ENCODE peak calls at places on chromosomes 13 and 19, in seven cellular contexts. Q is adipocyte; C is body of pancreas; D is K562; P is ovary; L is CD8-positive, alpha-beta T cell; M is choroid plexus epithelial cell. E is an unnamed sample.

GRCh38 chr13:25882732-25883357 is 169.0 kb downstream of the SHISA2 start:
- DNase-seq in P (no peak), D (no peak), M (peak; percentile 78), C (no peak), Q (peak; percentile 10), L (no peak), E (peak; percentile 39)

GRCh38 chr19:44345969-44346368 is 10.5 kb downstream of the ZNF112 start:
- DNase-seq in M (no peak), Q (no peak), L (no peak), P (no peak), D (no peak), C (no peak), E (no peak)

GRCh38 chr19:51651216-51651846 is 4.7 kb upstream of the SIGLEC14 start:
- DNase-seq in M (no peak), D (no peak), C (peak; percentile 49), P (no peak), Q (no peak), L (no peak), E (no peak)

GRCh38 chr19:42057856-42058255 is 12.2 kb downstream of the GRIK5 start:
- DNase-seq in M (no peak), C (no peak), D (no peak), Q (no peak), P (no peak), L (no peak), E (no peak)

GRCh38 chr13:24659239-24659638 is 21.0 kb upstream of the ATP12A start:
- DNase-seq in P (no peak), C (no peak), L (no peak), M (no peak), Q (no peak), D (no peak), E (no peak)

GRCh38 chr13:41742917-41743552 is 217.9 kb downstream of the VWA8 start:
- DNase-seq in D (no peak), Q (no peak), M (no peak), C (no peak), L (no peak), P (no peak), E (no peak)

GRCh38 chr13:99974939-99975561 is 3.5 kb upstream of the ZIC5 start:
- DNase-seq in D (no peak), P (no peak), M (no peak), Q (no peak), L (no peak), C (no peak), E (peak; percentile 76)

GRCh38 chr13:107600986-107601385 is 614.4 kb downstream of the LIG4 start:
- DNase-seq in P (no peak), Q (no peak), M (peak; percentile 7), D (no peak), C (no peak), L (no peak), E (no peak)

GRCh38 chr13:95099541-95099940 is 201.7 kb downstream of the ABCC4 start:
- DNase-seq in M (peak; percentile 65), P (no peak), C (no peak), D (no peak), Q (no peak), L (no peak), E (no peak)

GRCh38 chr13:99307648-99308339 is 595 bp upstream of the GPR183 start:
- DNase-seq in D (no peak), P (no peak), M (peak; percentile 75), L (no peak), Q (peak; percentile 72), C (peak; percentile 59), E (no peak)

GRCh38 chr19:47507924-47508553 is 6.8 kb downstream of the NAPA start:
- DNase-seq in P (no peak), C (no peak), D (no peak), L (no peak), M (peak; percentile 34), Q (no peak), E (peak; percentile 74)

GRCh38 chr13:43787998-43788397 is 1.2 kb upstream of the ENOX1 start:
- DNase-seq in C (peak; percentile 23), M (peak; percentile 78), D (no peak), L (no peak), P (peak; percentile 22), Q (no peak), E (peak; percentile 55)

GRCh38 chr19:58554494-58555368 is at the start of gene CHMP2A:
- DNase-seq in M (peak; percentile 98), Q (peak; percentile 99), L (peak; percentile 95), C (peak; percentile 98), D (peak; percentile 89), P (peak; percentile 99), E (peak; percentile 99)

GRCh38 chr13:42076309-42076713 is 27.9 kb downstream of the DGKH start:
- DNase-seq in D (no peak), M (peak; percentile 14), Q (no peak), L (no peak), C (no peak), P (no peak), E (no peak)

GRCh38 chr13:40401911-40402776 is 264.3 kb downstream of the FOXO1 start:
- DNase-seq in L (no peak), D (peak; percentile 25), P (peak; percentile 98), C (peak; percentile 95), M (peak; percentile 99), Q (peak; percentile 80), E (no peak)

GRCh38 chr13:113390874-113391497 is 27.1 kb upstream of the GRTP1 start:
- DNase-seq in Q (no peak), C (no peak), P (no peak), L (no peak), M (no peak), D (no peak), E (peak; percentile 73)

GRCh38 chr13:99143904-99144303 is 56.8 kb upstream of the UBAC2 start:
- DNase-seq in Q (no peak), L (no peak), M (no peak), P (no peak), D (no peak), C (no peak), E (no peak)

DNA sequence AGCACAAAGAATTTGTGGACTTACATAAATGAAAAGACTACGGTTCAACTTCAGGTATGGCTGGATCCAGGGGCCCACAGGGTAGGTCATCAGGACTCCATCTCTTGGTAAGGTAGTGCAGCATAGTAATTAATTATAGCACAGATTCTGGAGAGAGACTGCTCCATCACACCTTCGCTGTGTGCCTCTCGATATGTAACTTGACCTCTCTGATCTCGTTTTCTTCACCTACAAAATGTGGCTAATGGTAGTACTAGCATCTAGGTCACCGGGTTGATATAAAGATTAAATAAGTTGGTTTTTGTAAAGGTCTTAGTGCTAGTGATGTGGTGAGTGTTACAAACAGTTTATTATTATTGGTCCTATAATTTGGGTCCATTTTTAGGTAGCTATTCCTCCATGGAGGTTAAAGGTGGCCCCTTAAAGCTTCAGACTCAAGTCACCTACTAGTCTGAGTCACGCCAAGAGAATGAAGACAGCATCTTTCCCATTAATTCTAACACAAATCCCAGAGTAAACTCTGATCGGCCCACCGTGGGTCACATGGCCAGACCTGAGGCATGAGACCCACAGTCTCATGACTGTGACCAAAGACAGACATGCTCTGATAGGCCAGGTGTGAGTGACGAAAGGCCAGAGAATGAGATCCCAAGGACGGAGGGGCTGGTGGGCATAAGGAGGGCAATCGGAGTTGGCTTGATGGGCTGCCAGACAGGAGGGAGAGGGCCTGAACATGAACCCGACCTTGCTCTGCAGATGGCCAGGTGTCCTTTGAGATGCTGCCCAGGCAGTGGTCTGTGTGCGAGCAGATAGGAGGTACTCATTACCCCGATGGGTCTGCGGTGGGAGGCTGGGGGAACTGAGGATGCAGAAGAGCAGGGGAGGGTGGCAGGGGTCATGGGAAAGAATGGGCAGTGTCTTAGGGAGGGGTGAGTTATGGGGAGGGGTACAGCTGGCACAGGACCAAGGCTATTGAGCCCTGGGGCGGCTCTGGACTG is 18.3 kb upstream of the PSMD8 start:
- DNase-seq in Q (no peak), L (no peak), D (no peak), C (no peak), P (no peak), M (no peak), E (no peak)
- H3K4me3 ChIP-seq in Q (no peak overlapping the region), L (no peak overlapping the region), D (no peak overlapping the region), C (no peak overlapping the region), P (no peak overlapping the region), M (no peak overlapping the region), E (no peak overlapping the region)

GRCh38 chr19:11137542-11138384 is 17.8 kb downstream of the SPC24 start:
- DNase-seq in D (peak; percentile 73), C (peak; percentile 84), M (peak; percentile 92), L (no peak), P (peak; percentile 90), Q (peak; percentile 96), E (peak; percentile 94)
- H3K4me3 ChIP-seq in D (peak overlapping the region; percentile 25), C (no peak overlapping the region), M (peak overlapping the region; percentile 28), L (peak overlapping the region; percentile 57), P (peak overlapping the region; percentile 32), Q (peak overlapping the region; percentile 55), E (peak overlapping the region; percentile 40)

DNA sequence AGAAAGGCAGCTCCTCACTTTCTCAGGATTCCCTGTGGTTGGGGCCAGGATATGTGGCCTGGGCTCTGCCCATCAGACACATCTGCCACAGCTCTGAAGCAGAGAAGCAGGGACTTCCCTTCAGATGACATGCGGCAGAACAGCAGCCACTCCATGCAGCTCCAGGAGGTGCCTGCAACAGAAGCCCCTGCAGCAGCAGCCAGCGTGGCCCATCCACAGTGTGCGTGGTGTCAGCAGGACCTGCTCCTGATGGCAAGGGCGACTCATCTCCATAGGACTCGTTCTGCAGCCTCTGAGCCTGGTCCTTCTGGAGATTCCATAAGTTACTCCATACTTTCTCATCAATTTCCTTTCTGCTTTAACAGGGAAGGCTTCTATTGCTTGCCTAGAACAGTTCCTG is 105.0 kb downstream of the SUCLA2 start:
- DNase-seq in C (no peak), M (no peak), P (no peak), Q (no peak), L (no peak), D (no peak), E (no peak)
- H3K4me3 ChIP-seq in C (no peak overlapping the region), M (no peak overlapping the region), P (no peak overlapping the region), Q (no peak overlapping the region), L (no peak overlapping the region), D (no peak overlapping the region), E (no peak overlapping the region)

GRCh38 chr13:21613791-21614190 is 9.8 kb upstream of the MICU2 start:
- DNase-seq in D (no peak), P (no peak), C (no peak), Q (no peak), L (no peak), M (no peak), E (no peak)
- H3K4me3 ChIP-seq in D (no peak overlapping the region), P (no peak overlapping the region), C (no peak overlapping the region), Q (no peak overlapping the region), L (no peak overlapping the region), M (no peak overlapping the region), E (no peak overlapping the region)

GRCh38 chr19:12485571-12485970 is 955 bp upstream of the ZNF709 start:
- DNase-seq in C (no peak), M (no peak), P (no peak), L (no peak), Q (no peak), D (no peak), E (no peak)

GRCh38 chr19:12484371-12485322 is at the start of gene ZNF709:
- DNase-seq in D (peak; percentile 90), C (peak; percentile 91), P (peak; percentile 94), L (peak; percentile 78), Q (peak; percentile 96), M (peak; percentile 83), E (peak; percentile 96)

GRCh38 chr19:12481781-12482504 is 2.7 kb downstream of the ZNF709 start:
- DNase-seq in C (no peak), D (no peak), L (no peak), P (no peak), M (peak; percentile 5), Q (no peak), E (no peak)

GRCh38 chr19:12482505-12482886 is 2.1 kb downstream of the ZNF709 start:
- DNase-seq in D (no peak), M (no peak), Q (no peak), L (no peak), C (no peak), P (no peak), E (no peak)

GRCh38 chr19:12484011-12484370 is 625 bp downstream of the ZNF709 start:
- DNase-seq in Q (no peak), L (no peak), P (no peak), C (no peak), M (peak; percentile 7), D (no peak), E (no peak)
- H3K4me3 ChIP-seq in Q (peak overlapping the region; percentile 94), L (peak overlapping the region; percentile 93), P (peak overlapping the region; percentile 92), C (peak overlapping the region; percentile 60), M (peak overlapping the region; percentile 80), D (peak overlapping the region; percentile 58), E (peak overlapping the region; percentile 64)

E was measured in H7.